ENCODE peak calls at places on chromosomes 2 and 18, in five cellular contexts. N is fibroblast of lung, W is endodermal cell, O is astrocyte, V is GM12878. S is an unnamed sample.

GRCh38 chr18:3720818-3721545 is 271.0 kb downstream of the TGIF1 start:
- DNase-seq in N (no peak), W (no peak), O (no peak), V (no peak), S (no peak)

GRCh38 chr2:26752636-26753035 is 11.4 kb upstream of the SLC35F6 start:
- DNase-seq in N (no peak), W (no peak), O (no peak), V (no peak), S (no peak)

GRCh38 chr2:200985806-200986205 is 22.3 kb upstream of the ORC2 start:
- DNase-seq in N (peak; percentile 89), W (no peak), O (peak; percentile 88), V (no peak), S (peak; percentile 44)

GRCh38 chr18:47898055-47898454 is 32.4 kb downstream of the SMAD2 start:
- DNase-seq in N (no peak), W (no peak), O (no peak), V (no peak), S (no peak)

GRCh38 chr2:120108749-120109148 is 95.9 kb downstream of the EPB41L5 start:
- DNase-seq in N (peak; percentile 39), W (no peak), O (peak; percentile 29), V (no peak), S (peak; percentile 74)

GRCh38 chr2:23721454-23721826 is 205.5 kb downstream of the ATAD2B start:
- DNase-seq in N (no peak), W (no peak), O (no peak), V (no peak), S (no peak)

GRCh38 chr2:74573747-74574562 is 19.4 kb downstream of the DOK1 start:
- DNase-seq in N (peak; percentile 44), W (no peak), O (no peak), V (peak; percentile 59), S (peak; percentile 50)

GRCh38 chr2:129801575-129801974 is 177.9 kb upstream of the RAB6C start:
- DNase-seq in N (peak; percentile 64), W (peak; percentile 33), O (peak; percentile 58), V (no peak), S (no peak)

GRCh38 chr18:22102948-22103663 is 66.3 kb upstream of the GATA6 start:
- DNase-seq in N (no peak), W (no peak), O (no peak), V (no peak), S (no peak)

GRCh38 chr2:48605482-48606175 is 12.0 kb upstream of the GTF2A1L start:
- DNase-seq in N (no peak), W (no peak), O (no peak), V (no peak), S (no peak)

GRCh38 chr2:41784496-41784895 is 263.3 kb upstream of the PKDCC start:
- DNase-seq in N (no peak), W (no peak), O (no peak), V (no peak), S (no peak)

GRCh38 chr2:45879406-45879805 is 227.9 kb downstream of the PRKCE start:
- DNase-seq in N (no peak), W (no peak), O (no peak), V (no peak), S (no peak)

GRCh38 chr2:170929686-170930050 is 615 bp downstream of the GORASP2 start:
- DNase-seq in N (peak; percentile 45), W (peak; percentile 89), O (peak; percentile 17), V (no peak), S (peak; percentile 73)

GRCh38 chr2:168220971-168221819 is 26.2 kb downstream of the STK39 start:
- DNase-seq in N (peak; percentile 79), W (no peak), O (peak; percentile 76), V (no peak), S (no peak)

GRCh38 chr18:49814147-49814499 is 790 bp upstream of the ACAA2 start:
- DNase-seq in N (peak; percentile 70), W (no peak), O (peak; percentile 62), V (no peak), S (peak; percentile 84)

GRCh38 chr2:25034081-25034480 is 7.8 kb upstream of the EFR3B start:
- DNase-seq in N (no peak), W (no peak), O (no peak), V (no peak), S (no peak)

GRCh38 chr2:136251777-136252477 is 134.0 kb upstream of the CXCR4 start:
- DNase-seq in N (no peak), W (no peak), O (no peak), V (no peak), S (no peak)

GRCh38 chr18:49059028-49059670 is 108.4 kb upstream of the SMAD7 start:
- DNase-seq in N (no peak), W (peak; percentile 68), O (no peak), V (no peak), S (no peak)

GRCh38 chr2:154459286-154459685 is 239.2 kb upstream of the KCNJ3 start:
- DNase-seq in N (no peak), W (no peak), O (no peak), V (no peak), S (no peak)

GRCh38 chr2:226963528-226963927 is 127.7 kb downstream of the RHBDD1 start:
- DNase-seq in N (peak; percentile 96), W (no peak), O (peak; percentile 96), V (no peak), S (peak; percentile 54)

GRCh38 chr2:65382323-65382722 is 50.1 kb downstream of the SPRED2 start:
- DNase-seq in N (peak; percentile 51), W (no peak), O (peak; percentile 44), V (no peak), S (peak; percentile 7)

GRCh38 chr2:8168007-8168717 is 513.7 kb upstream of the ID2 start:
- DNase-seq in N (no peak), W (no peak), O (no peak), V (no peak), S (no peak)

GRCh38 chr2:32691678-32692077 is 63.8 kb downstream of the TTC27 start:
- DNase-seq in N (no peak), W (no peak), O (no peak), V (no peak), S (no peak)

GRCh38 chr2:191041418-191042161 is 27.6 kb upstream of the STAT1 start:
- DNase-seq in N (peak; percentile 44), W (peak; percentile 86), O (peak; percentile 29), V (no peak), S (peak; percentile 29)

GRCh38 chr2:110674620-110675555 is 3.0 kb downstream of the BUB1 start:
- DNase-seq in N (peak; percentile 54), W (peak; percentile 86), O (peak; percentile 39), V (peak; percentile 98), S (no peak)

GRCh38 chr2:190451561-190452176 is 43.5 kb downstream of the MFSD6 start:
- DNase-seq in N (peak; percentile 22), W (no peak), O (peak; percentile 25), V (no peak), S (peak; percentile 39)

GRCh38 chr2:74513605-74514367 is 464 bp upstream of the TLX2 start:
- DNase-seq in N (no peak), W (peak; percentile 71), O (no peak), V (no peak), S (no peak)

GRCh38 chr2:166167451-166167850 is 39.6 kb upstream of the SCN1A start:
- DNase-seq in N (peak; percentile 74), W (no peak), O (peak; percentile 66), V (no peak), S (peak; percentile 66)

GRCh38 chr2:1748176-1748740 is 3.9 kb upstream of the PXDN start:
- DNase-seq in N (no peak), W (no peak), O (no peak), V (no peak), S (no peak)

GRCh38 chr18:58338961-58339722 is 289.7 kb downstream of the ALPK2 start:
- DNase-seq in N (peak; percentile 77), W (peak; percentile 89), O (peak; percentile 69), V (no peak), S (no peak)

GRCh38 chr2:178298785-178299212 is 104.5 kb downstream of the OSBPL6 start:
- DNase-seq in N (peak; percentile 62), W (no peak), O (peak; percentile 45), V (no peak), S (peak; percentile 60)

GRCh38 chr18:13067124-13067523 is 76.0 kb downstream of the CEP192 start:
- DNase-seq in N (no peak), W (no peak), O (no peak), V (peak; percentile 7), S (no peak)

DNA sequence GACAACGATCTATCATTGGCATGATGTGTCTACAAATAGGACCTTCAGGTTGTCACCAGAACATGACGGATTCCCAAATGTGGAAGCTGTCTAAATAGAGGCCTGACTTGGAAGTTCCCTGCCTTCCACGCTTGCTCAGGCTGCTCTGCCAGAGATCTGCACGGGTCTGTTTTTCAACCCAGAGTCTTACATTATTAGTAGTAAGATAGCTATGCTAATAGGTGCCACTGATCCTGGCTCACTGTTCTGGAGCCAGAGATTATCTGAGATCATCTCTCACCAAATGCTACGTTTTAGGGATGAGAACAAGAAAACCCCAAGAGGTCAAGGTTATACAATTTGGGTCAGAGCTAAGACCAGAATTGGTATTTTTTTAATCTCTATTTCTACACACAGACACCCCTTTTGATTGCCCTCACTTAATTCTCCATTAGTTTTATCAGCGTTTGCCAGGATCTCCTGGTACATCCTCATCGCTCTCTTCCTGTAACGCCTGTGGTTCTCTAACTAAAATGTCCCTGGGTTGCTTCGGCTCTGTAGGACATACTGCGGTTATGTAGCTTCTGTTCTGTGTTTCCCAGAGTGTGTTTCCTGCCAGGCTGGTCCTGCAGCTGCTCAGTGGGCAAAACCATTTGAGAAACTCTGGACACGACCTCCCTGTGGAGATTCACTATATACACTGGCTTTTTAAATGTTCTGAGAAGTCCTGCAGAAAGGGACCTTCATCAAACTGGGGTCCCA is 5.7 kb downstream of the CDC42EP3 start:
- DNase-seq in N (no peak), W (no peak), O (no peak), V (no peak), S (peak; percentile 12)
- H3K9ac ChIP-seq in N (no peak overlapping the region), W (no peak overlapping the region), O (no peak overlapping the region), V (peak overlapping the region; percentile 28), S (no peak overlapping the region)

DNA sequence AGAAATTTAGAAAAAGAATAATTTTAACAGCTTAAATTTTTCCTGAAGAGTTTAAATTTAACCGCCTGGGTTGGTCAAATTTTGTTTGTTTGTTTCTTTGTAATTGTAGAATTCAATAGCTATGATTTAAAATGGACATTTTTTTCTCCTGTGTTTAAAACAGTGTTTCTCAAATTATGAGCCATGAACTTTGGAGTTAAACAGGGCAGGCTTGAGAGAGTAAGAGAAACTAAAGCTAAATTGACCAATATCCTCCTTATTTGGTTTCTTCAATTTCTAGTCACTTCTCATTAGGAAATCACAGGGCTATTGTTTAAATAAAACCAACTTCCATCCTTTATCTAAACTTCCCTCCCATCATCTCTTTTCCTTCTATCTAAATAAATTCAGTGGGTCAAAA is 21.9 kb downstream of the FN1 start:
- DNase-seq in N (no peak), W (no peak), O (no peak), V (no peak), S (no peak)
- H3K36me3 ChIP-seq in N (peaks cover 25% of the 10 kb centered on the region), W (peaks cover 70% of the 10 kb centered on the region), O (peaks cover 84% of the 10 kb centered on the region), V (no peaks in the 10 kb centered on the region), S (peaks cover 92% of the 10 kb centered on the region)

DNA sequence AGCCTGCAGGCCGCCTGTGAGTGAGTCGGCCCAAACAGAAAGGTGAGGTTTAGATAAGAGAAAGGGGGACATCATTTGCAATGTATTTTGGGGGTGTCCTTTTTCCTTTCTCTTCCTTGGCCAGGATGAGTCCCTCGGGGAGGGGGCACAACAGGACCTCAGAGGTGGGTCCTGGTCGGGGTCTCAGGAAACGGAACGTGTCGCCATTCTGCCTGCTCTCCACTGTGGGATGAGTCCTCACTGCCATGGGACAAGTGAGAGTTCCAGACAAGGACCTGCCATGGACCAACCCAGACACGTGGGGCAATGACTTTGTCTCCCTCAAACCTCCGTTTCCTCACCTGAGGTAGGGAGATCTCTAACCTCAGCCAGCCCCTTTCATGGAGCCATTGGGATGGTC is 67.9 kb upstream of the TAF1B start:
- DNase-seq in N (no peak), W (no peak), O (no peak), V (no peak), S (no peak)
- H3K4me1 ChIP-seq in N (peaks cover 18% of the 10 kb centered on the region), W (no peaks in the 10 kb centered on the region), O (peaks cover 18% of the 10 kb centered on the region), V (peaks cover 8% of the 10 kb centered on the region), S (peaks cover 36% of the 10 kb centered on the region)

GRCh38 chr2:117257369-117257768 is 557.1 kb upstream of the DDX18 start:
- DNase-seq in N (no peak), W (no peak), O (no peak), V (no peak), S (no peak)
- H3K9ac ChIP-seq in N (no peak overlapping the region), W (no peak overlapping the region), O (no peak overlapping the region), V (no peak overlapping the region), S (no peak overlapping the region)